ENCODE peak calls at places on chromosomes 13 and 19, in six cellular contexts. S is fibroblast of mammary gland, W is ovary, G is upper lobe of right lung, K is cardiac fibroblast, X is left ventricle myocardium inferior. M is an unnamed sample.

GRCh38 chr19:42068756-42069571 is 1.0 kb downstream of the GRIK5 start:
- DNase-seq in S (no peak), W (no peak), G (no peak), K (no peak), X (no peak), M (no peak)

GRCh38 chr19:55085923-55086715 is 10.4 kb downstream of the EPS8L1 start:
- DNase-seq in S (no peak), W (peak; percentile 37), G (no peak), K (no peak), X (no peak), M (no peak)

GRCh38 chr13:47112205-47112896 is 215.5 kb upstream of the HTR2A start:
- DNase-seq in S (peak; percentile 38), W (no peak), G (no peak), K (no peak), X (no peak), M (no peak)

GRCh38 chr13:112980441-112980840 is 11.4 kb downstream of the MCF2L start:
- DNase-seq in S (no peak), W (no peak), G (no peak), K (no peak), X (no peak), M (no peak)

GRCh38 chr13:77386880-77387606 is 60.1 kb upstream of the MYCBP2 start:
- DNase-seq in S (peak; percentile 84), W (no peak), G (no peak), K (peak; percentile 47), X (no peak), M (peak; percentile 23)

GRCh38 chr13:27918041-27918917 is 1.5 kb upstream of the PDX1 start:
- DNase-seq in S (no peak), W (no peak), G (no peak), K (no peak), X (no peak), M (no peak)

GRCh38 chr13:45575146-45575829 is 40.3 kb downstream of the ERICH6B start:
- DNase-seq in S (peak; percentile 39), W (no peak), G (no peak), K (no peak), X (no peak), M (no peak)

GRCh38 chr19:51799311-51799997 is 4.5 kb downstream of the FPR3 start:
- DNase-seq in S (peak; percentile 97), W (peak; percentile 83), G (peak; percentile 76), K (peak; percentile 100), X (peak; percentile 89), M (peak; percentile 87)

GRCh38 chr19:31274964-31275319 is 74.3 kb downstream of the TSHZ3 start:
- DNase-seq in S (no peak), W (no peak), G (no peak), K (no peak), X (no peak), M (no peak)

GRCh38 chr13:51453959-51454703 is 1.3 kb upstream of the INTS6 start:
- DNase-seq in S (peak; percentile 21), W (peak; percentile 43), G (no peak), K (no peak), X (peak; percentile 24), M (no peak)

GRCh38 chr19:16435238-16435911 is 36.4 kb downstream of the EPS15L1 start:
- DNase-seq in S (peak; percentile 95), W (peak; percentile 73), G (no peak), K (peak; percentile 95), X (peak; percentile 40), M (peak; percentile 84)

GRCh38 chr13:49220856-49221614 is 897 bp downstream of the MLNR start:
- DNase-seq in S (peak; percentile 15), W (no peak), G (peak; percentile 62), K (peak; percentile 15), X (no peak), M (no peak)

GRCh38 chr13:40973409-40973808 is 45.7 kb downstream of the ELF1 start:
- DNase-seq in S (no peak), W (no peak), G (no peak), K (no peak), X (no peak), M (no peak)

GRCh38 chr13:33931397-33931987 is 113.5 kb downstream of the RFC3 start:
- DNase-seq in S (peak; percentile 57), W (no peak), G (no peak), K (peak; percentile 65), X (no peak), M (no peak)

GRCh38 chr13:102443234-102443633 is 41.4 kb upstream of the FGF14 start:
- DNase-seq in S (no peak), W (no peak), G (no peak), K (no peak), X (no peak), M (no peak)

GRCh38 chr13:113939129-113939904 is 34.6 kb downstream of the C13orf46 start:
- DNase-seq in S (no peak), W (no peak), G (no peak), K (no peak), X (no peak), M (no peak)

GRCh38 chr13:108193806-108194205 is 21.5 kb downstream of the LIG4 start:
- DNase-seq in S (no peak), W (no peak), G (no peak), K (no peak), X (no peak), M (no peak)

GRCh38 chr13:78826312-78826711 is 167.4 kb upstream of the OBI1 start:
- DNase-seq in S (no peak), W (no peak), G (no peak), K (no peak), X (no peak), M (no peak)

GRCh38 chr19:51784922-51785690 is 9.9 kb upstream of the FPR3 start:
- DNase-seq in S (peak; percentile 91), W (no peak), G (peak; percentile 70), K (peak; percentile 91), X (peak; percentile 63), M (no peak)

GRCh38 chr19:45641274-45642105 is 2.3 kb upstream of the EML2 start:
- DNase-seq in S (peak; percentile 68), W (peak; percentile 63), G (peak; percentile 90), K (peak; percentile 84), X (peak; percentile 74), M (no peak)

GRCh38 chr13:46101488-46102289 is 3.1 kb downstream of the CPB2 start:
- DNase-seq in S (no peak), W (no peak), G (no peak), K (no peak), X (no peak), M (no peak)

GRCh38 chr13:44045179-44045562 is 165.5 kb downstream of the LACC1 start:
- DNase-seq in S (no peak), W (no peak), G (no peak), K (no peak), X (no peak), M (no peak)

DNA sequence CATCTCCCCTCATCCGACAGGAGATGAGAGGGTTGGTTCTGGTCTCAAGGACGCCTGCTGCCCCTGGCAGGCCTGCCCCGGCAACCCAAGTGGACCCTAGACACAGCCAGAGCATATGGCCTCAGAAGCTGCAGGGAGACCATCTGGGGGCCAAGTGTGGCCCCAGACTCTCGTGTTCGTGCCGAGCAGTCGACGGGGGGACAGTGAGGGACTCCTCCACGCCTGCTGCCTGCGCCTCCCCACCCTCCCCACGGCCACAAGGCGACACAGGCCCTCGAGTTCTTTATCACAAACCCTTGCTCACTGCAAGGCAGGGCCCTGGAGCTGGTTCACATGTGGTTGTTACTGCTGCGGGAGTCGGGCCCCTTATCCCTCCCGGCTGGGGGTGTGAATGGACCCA is 9.3 kb downstream of the CAPS start:
- DNase-seq in S (no peak), W (no peak), G (no peak), K (no peak), X (no peak), M (no peak)
- H3K4me3 ChIP-seq in S (no peak overlapping the region), W (no peak overlapping the region), G (no peak overlapping the region), K (no peak overlapping the region), X (no peak overlapping the region), M (no peak overlapping the region)

GRCh38 chr19:19900124-19900523 is 622 bp upstream of the ZNF93 start:
- DNase-seq in S (peak; percentile 79), W (no peak), G (no peak), K (peak; percentile 40), X (no peak), M (peak; percentile 16)

DNA sequence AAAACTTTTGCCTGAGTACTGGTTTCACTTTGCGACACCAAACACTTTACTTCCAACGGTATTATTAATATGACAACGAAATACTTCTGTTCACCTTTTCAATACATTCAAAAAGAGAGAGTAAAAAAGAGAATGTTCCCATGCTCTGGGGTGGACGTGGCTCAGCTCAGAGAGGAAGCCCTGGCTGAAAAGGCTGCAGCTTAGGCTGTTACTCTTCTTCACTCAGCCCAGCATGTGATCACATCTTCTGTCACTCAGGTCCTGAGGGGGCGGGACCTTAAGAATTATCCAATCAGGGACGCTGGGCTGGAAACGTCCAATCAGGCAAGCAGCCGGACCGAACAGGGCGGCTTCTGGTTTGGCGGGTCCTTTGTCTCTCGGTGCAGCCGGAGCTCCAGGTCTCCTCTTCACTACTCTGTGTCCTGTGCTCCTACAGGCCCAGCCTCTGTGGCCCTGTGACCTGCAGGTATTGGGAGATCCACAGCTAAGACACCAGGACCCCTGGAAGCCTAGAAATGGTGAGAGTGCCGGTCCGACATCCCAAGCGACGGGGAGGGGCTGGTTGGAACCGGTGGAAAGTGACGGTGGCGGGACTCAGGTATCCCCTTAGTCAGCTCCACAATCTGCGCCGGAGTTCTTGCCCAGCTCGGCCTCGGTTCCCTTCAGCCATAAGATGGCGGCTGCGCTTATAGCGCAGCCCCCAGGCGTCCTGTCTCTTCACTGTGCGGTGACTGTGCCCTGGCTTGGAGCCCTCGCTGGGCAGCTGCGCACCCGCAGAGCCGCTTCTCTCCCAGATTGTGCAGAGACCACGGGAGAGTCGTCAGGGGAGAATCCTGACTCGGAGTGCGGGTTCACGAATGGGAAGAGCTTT is at the start of gene ZNF93:
- DNase-seq in S (peak; percentile 96), W (peak; percentile 93), G (peak; percentile 93), K (peak; percentile 97), X (peak; percentile 94), M (peak; percentile 83)
- H3K4me3 ChIP-seq in S (peak within 1 kb of the TSS; percentile 79), W (peak within 1 kb of the TSS; percentile 67), G (peak within 1 kb of the TSS; percentile 80), K (peak within 1 kb of the TSS; percentile 69), X (peak within 1 kb of the TSS; percentile 80), M (peak within 1 kb of the TSS; percentile 79)

DNA sequence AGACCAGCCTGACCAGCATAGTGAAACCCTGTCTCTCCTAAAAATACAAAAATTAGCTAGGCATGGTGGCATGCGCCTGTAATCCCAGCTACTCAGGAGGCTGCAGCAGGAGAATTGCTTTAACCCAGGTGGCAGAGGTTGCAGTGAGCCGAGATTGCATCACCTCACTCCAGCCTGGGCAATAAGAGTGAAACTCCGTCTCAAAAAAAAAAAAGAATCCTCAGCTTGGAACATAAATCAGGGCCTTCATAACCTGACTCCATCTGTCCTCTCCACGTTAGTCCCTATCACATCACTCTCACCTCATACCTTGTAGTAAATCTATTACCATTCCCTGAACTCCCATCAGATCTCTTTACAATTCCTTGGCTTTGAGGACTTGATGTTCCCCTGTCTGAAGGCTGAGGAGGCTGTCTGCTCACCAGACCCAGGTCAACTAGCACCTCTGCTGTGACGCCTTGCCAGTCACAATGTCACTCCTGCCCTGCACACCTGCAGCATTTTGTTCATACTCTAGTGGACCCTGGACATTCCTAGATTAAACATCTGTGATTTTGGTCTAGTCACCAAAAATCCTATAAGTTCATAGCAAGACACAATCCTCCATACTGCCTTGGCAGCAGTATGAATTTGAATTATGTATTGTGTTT is 15.9 kb downstream of the LHFPL6 start:
- DNase-seq in S (no peak), W (no peak), G (no peak), K (no peak), X (no peak), M (no peak)
- H3K4me3 ChIP-seq in S (no peak overlapping the region), W (no peak overlapping the region), G (no peak overlapping the region), K (no peak overlapping the region), X (no peak overlapping the region), M (no peak overlapping the region)

DNA sequence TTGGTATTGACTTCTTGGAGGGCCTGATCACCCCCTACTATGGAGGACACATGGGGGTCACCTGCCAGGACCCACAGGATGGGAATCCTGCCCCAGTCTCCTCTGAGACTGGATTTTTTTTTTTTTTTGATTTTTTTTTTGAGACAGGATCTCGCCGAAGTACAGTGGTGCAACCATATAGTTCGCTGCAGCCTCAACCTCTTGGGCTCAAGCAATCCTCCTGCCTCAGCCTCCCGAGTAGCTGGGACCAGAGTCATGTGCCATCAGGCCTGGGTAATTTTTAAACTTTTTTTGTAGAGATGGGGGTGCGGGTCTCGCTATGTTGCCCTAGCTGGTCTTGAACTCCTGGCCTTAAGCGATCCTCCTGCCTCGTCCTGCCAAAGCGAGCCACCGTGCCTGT is 14.2 kb upstream of the ADGRE5 start:
- DNase-seq in S (no peak), W (no peak), G (no peak), K (no peak), X (no peak), M (no peak)
- H3K4me3 ChIP-seq in S (no peak overlapping the region), W (no peak overlapping the region), G (no peak overlapping the region), K (no peak overlapping the region), X (no peak overlapping the region), M (no peak overlapping the region)